ENCODE peak calls at places on chromosomes 12 and 14, in seven cellular contexts. One of them, this sample, is unnamed.

GRCh38 chr12:17550011-17550410 is 540.0 kb downstream of the RERGL start:
- DNase-seq in colonic mucosa: no peak
- DNase-seq in neuronal stem cell: no peak
- DNase-seq in Peyer's patch: no peak
- DNase-seq in fibroblast of pulmonary artery: no peak
- DNase-seq in left ventricle myocardium inferior: no peak
- DNase-seq in heart left ventricle: no peak
- DNase-seq in this sample: no peak

GRCh38 chr12:646303-647038 is 16.8 kb downstream of the NINJ2 start:
- DNase-seq in neuronal stem cell: no peak
- DNase-seq in colonic mucosa: peak
- DNase-seq in heart left ventricle: peak
- DNase-seq in left ventricle myocardium inferior: peak
- DNase-seq in Peyer's patch: no peak
- DNase-seq in fibroblast of pulmonary artery: peak
- DNase-seq in this sample: peak

GRCh38 chr12:132166093-132166492 is 21.8 kb downstream of the NOC4L start:
- DNase-seq in left ventricle myocardium inferior: no peak
- DNase-seq in neuronal stem cell: no peak
- DNase-seq in colonic mucosa: no peak
- DNase-seq in Peyer's patch: no peak
- DNase-seq in fibroblast of pulmonary artery: no peak
- DNase-seq in heart left ventricle: no peak
- DNase-seq in this sample: no peak

GRCh38 chr14:76289276-76289675 is 86.7 kb upstream of the ESRRB start:
- DNase-seq in neuronal stem cell: no peak
- DNase-seq in colonic mucosa: no peak
- DNase-seq in fibroblast of pulmonary artery: no peak
- DNase-seq in left ventricle myocardium inferior: no peak
- DNase-seq in heart left ventricle: no peak
- DNase-seq in Peyer's patch: no peak
- DNase-seq in this sample: no peak

GRCh38 chr14:103279129-103280025 is 54.7 kb upstream of the EIF5 start:
- DNase-seq in neuronal stem cell: no peak
- DNase-seq in heart left ventricle: no peak
- DNase-seq in Peyer's patch: no peak
- DNase-seq in fibroblast of pulmonary artery: no peak
- DNase-seq in left ventricle myocardium inferior: no peak
- DNase-seq in colonic mucosa: no peak
- DNase-seq in this sample: no peak

GRCh38 chr14:84655014-84655413 is 874.9 kb upstream of the FLRT2 start:
- DNase-seq in left ventricle myocardium inferior: no peak
- DNase-seq in neuronal stem cell: no peak
- DNase-seq in heart left ventricle: no peak
- DNase-seq in fibroblast of pulmonary artery: no peak
- DNase-seq in Peyer's patch: no peak
- DNase-seq in colonic mucosa: no peak
- DNase-seq in this sample: no peak

GRCh38 chr12:6883683-6884082 is 10.6 kb upstream of the SPSB2 start:
- DNase-seq in Peyer's patch: no peak
- DNase-seq in neuronal stem cell: no peak
- DNase-seq in fibroblast of pulmonary artery: no peak
- DNase-seq in left ventricle myocardium inferior: no peak
- DNase-seq in colonic mucosa: no peak
- DNase-seq in heart left ventricle: no peak
- DNase-seq in this sample: no peak

GRCh38 chr12:75889214-75889613 is 142.4 kb downstream of the PHLDA1 start:
- DNase-seq in colonic mucosa: no peak
- DNase-seq in left ventricle myocardium inferior: no peak
- DNase-seq in heart left ventricle: no peak
- DNase-seq in neuronal stem cell: no peak
- DNase-seq in fibroblast of pulmonary artery: no peak
- DNase-seq in Peyer's patch: no peak
- DNase-seq in this sample: no peak

GRCh38 chr12:69966409-69966808 is 141.4 kb downstream of the MYRFL start:
- DNase-seq in Peyer's patch: no peak
- DNase-seq in heart left ventricle: no peak
- DNase-seq in colonic mucosa: no peak
- DNase-seq in neuronal stem cell: no peak
- DNase-seq in fibroblast of pulmonary artery: peak
- DNase-seq in left ventricle myocardium inferior: peak
- DNase-seq in this sample: peak

GRCh38 chr12:42097971-42098370 is 46.7 kb downstream of the GXYLT1 start:
- DNase-seq in Peyer's patch: no peak
- DNase-seq in fibroblast of pulmonary artery: peak
- DNase-seq in colonic mucosa: no peak
- DNase-seq in heart left ventricle: no peak
- DNase-seq in left ventricle myocardium inferior: no peak
- DNase-seq in neuronal stem cell: no peak
- DNase-seq in this sample: peak

GRCh38 chr12:50074936-50075807 is 10.0 kb upstream of the SMARCD1 start:
- DNase-seq in left ventricle myocardium inferior: peak
- DNase-seq in heart left ventricle: peak
- DNase-seq in Peyer's patch: peak
- DNase-seq in fibroblast of pulmonary artery: peak
- DNase-seq in neuronal stem cell: peak
- DNase-seq in colonic mucosa: peak
- DNase-seq in this sample: peak

GRCh38 chr12:50078281-50078680 is 6.9 kb upstream of the SMARCD1 start:
- DNase-seq in neuronal stem cell: no peak
- DNase-seq in heart left ventricle: no peak
- DNase-seq in left ventricle myocardium inferior: no peak
- DNase-seq in Peyer's patch: no peak
- DNase-seq in fibroblast of pulmonary artery: no peak
- DNase-seq in colonic mucosa: no peak
- DNase-seq in this sample: no peak

GRCh38 chr12:50075808-50076170 is 9.4 kb upstream of the SMARCD1 start:
- DNase-seq in fibroblast of pulmonary artery: no peak
- DNase-seq in Peyer's patch: no peak
- DNase-seq in heart left ventricle: no peak
- DNase-seq in colonic mucosa: no peak
- DNase-seq in neuronal stem cell: no peak
- DNase-seq in left ventricle myocardium inferior: no peak
- DNase-seq in this sample: no peak

GRCh38 chr12:50079771-50080170 is 5.4 kb upstream of the SMARCD1 start:
- DNase-seq in left ventricle myocardium inferior: no peak
- DNase-seq in fibroblast of pulmonary artery: no peak
- DNase-seq in colonic mucosa: no peak
- DNase-seq in heart left ventricle: no peak
- DNase-seq in neuronal stem cell: no peak
- DNase-seq in Peyer's patch: no peak
- DNase-seq in this sample: no peak

DNA sequence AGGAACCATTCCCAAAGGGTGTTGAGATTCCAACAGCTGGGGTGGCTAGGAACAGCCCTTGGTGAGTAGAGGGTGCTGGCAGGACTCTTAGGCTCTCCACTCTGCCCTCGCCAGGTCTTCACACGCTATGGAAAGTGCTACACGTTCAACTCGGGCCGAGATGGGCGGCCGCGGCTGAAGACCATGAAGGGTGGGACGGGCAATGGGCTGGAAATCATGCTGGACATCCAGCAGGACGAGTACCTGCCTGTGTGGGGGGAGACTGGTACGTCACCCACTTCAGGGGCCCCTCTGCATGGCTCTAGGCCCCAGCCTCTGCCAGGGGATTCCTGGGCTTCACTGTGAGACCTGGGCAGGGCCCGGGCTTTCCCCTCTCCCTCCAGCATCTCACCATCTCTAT is 8.0 kb upstream of the SMARCD1 start:
- DNase-seq in colonic mucosa: no peak
- DNase-seq in fibroblast of pulmonary artery: no peak
- DNase-seq in heart left ventricle: no peak
- DNase-seq in left ventricle myocardium inferior: no peak
- DNase-seq in Peyer's patch: no peak
- DNase-seq in neuronal stem cell: no peak
- DNase-seq in this sample: no peak
- H3K4me3 ChIP-seq in colonic mucosa: no peak
- H3K4me3 ChIP-seq in fibroblast of pulmonary artery: no peak
- H3K4me3 ChIP-seq in heart left ventricle: no peak
- H3K4me3 ChIP-seq in left ventricle myocardium inferior: no peak
- H3K4me3 ChIP-seq in Peyer's patch: no peak
- H3K4me3 ChIP-seq in neuronal stem cell: no peak
- H3K4me3 ChIP-seq in this sample: no peak

GRCh38 chr14:105589161-105589925 is 63.0 kb downstream of the TMEM121 start:
- DNase-seq in left ventricle myocardium inferior: no peak
- DNase-seq in heart left ventricle: peak
- DNase-seq in fibroblast of pulmonary artery: no peak
- DNase-seq in colonic mucosa: no peak
- DNase-seq in Peyer's patch: no peak
- DNase-seq in neuronal stem cell: no peak
- DNase-seq in this sample: no peak
- H3K4me3 ChIP-seq in left ventricle myocardium inferior: no peak
- H3K4me3 ChIP-seq in heart left ventricle: no peak
- H3K4me3 ChIP-seq in fibroblast of pulmonary artery: no peak
- H3K4me3 ChIP-seq in colonic mucosa: no peak
- H3K4me3 ChIP-seq in Peyer's patch: peak
- H3K4me3 ChIP-seq in neuronal stem cell: peak
- H3K4me3 ChIP-seq in this sample: no peak

GRCh38 chr12:44717612-44718011 is 158.5 kb downstream of the NELL2 start:
- DNase-seq in Peyer's patch: no peak
- DNase-seq in neuronal stem cell: no peak
- DNase-seq in heart left ventricle: no peak
- DNase-seq in colonic mucosa: no peak
- DNase-seq in left ventricle myocardium inferior: no peak
- DNase-seq in fibroblast of pulmonary artery: no peak
- DNase-seq in this sample: no peak

GRCh38 chr12:44716681-44717080 is 159.4 kb downstream of the NELL2 start:
- DNase-seq in left ventricle myocardium inferior: no peak
- DNase-seq in fibroblast of pulmonary artery: no peak
- DNase-seq in neuronal stem cell: no peak
- DNase-seq in Peyer's patch: no peak
- DNase-seq in colonic mucosa: no peak
- DNase-seq in heart left ventricle: no peak
- DNase-seq in this sample: no peak

GRCh38 chr12:44720265-44720664 is 155.8 kb downstream of the NELL2 start:
- DNase-seq in left ventricle myocardium inferior: no peak
- DNase-seq in heart left ventricle: no peak
- DNase-seq in fibroblast of pulmonary artery: no peak
- DNase-seq in Peyer's patch: no peak
- DNase-seq in colonic mucosa: no peak
- DNase-seq in neuronal stem cell: no peak
- DNase-seq in this sample: no peak
- H3K4me3 ChIP-seq in left ventricle myocardium inferior: no peak
- H3K4me3 ChIP-seq in heart left ventricle: no peak
- H3K4me3 ChIP-seq in fibroblast of pulmonary artery: no peak
- H3K4me3 ChIP-seq in Peyer's patch: no peak
- H3K4me3 ChIP-seq in colonic mucosa: no peak
- H3K4me3 ChIP-seq in neuronal stem cell: no peak
- H3K4me3 ChIP-seq in this sample: no peak

GRCh38 chr14:101557811-101558738 is 3.2 kb upstream of the DIO3 start:
- DNase-seq in heart left ventricle: peak
- DNase-seq in Peyer's patch: no peak
- DNase-seq in colonic mucosa: no peak
- DNase-seq in neuronal stem cell: no peak
- DNase-seq in fibroblast of pulmonary artery: no peak
- DNase-seq in left ventricle myocardium inferior: no peak
- DNase-seq in this sample: peak

GRCh38 chr14:101557321-101557695 is 4.0 kb upstream of the DIO3 start:
- DNase-seq in Peyer's patch: no peak
- DNase-seq in fibroblast of pulmonary artery: no peak
- DNase-seq in left ventricle myocardium inferior: no peak
- DNase-seq in heart left ventricle: peak
- DNase-seq in colonic mucosa: no peak
- DNase-seq in neuronal stem cell: no peak
- DNase-seq in this sample: no peak

GRCh38 chr14:101559624-101560533 is 1.4 kb upstream of the DIO3 start:
- DNase-seq in colonic mucosa: no peak
- DNase-seq in neuronal stem cell: no peak
- DNase-seq in fibroblast of pulmonary artery: peak
- DNase-seq in heart left ventricle: peak
- DNase-seq in Peyer's patch: no peak
- DNase-seq in left ventricle myocardium inferior: peak
- DNase-seq in this sample: peak

GRCh38 chr14:101559250-101559623 is 2.1 kb upstream of the DIO3 start:
- DNase-seq in left ventricle myocardium inferior: no peak
- DNase-seq in Peyer's patch: no peak
- DNase-seq in fibroblast of pulmonary artery: no peak
- DNase-seq in heart left ventricle: no peak
- DNase-seq in colonic mucosa: no peak
- DNase-seq in neuronal stem cell: no peak
- DNase-seq in this sample: no peak

DNA sequence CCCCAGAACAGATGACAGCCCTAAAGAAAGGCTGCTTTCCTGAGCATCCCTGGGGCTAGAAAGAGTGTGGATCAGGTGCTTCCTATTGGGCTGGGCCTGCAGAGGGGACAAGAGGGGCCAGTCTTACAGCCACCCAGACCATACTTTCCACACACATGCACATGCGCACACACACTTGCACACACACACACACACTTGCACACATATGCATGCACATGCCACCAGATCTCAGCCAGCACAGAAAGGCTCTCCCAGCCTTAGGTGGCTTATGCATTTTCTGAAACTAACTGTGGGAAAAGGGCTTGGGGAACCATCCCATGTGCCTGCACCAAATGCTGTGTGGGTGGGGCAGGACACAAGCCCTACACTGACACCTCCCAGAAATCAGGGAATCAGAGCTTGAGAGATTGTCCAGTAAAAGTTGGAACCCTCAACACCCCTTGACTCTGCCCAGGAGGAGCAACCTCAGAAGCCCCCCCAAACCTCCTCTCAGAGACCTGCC is 2.5 kb upstream of the DIO3 start:
- DNase-seq in heart left ventricle: peak
- DNase-seq in neuronal stem cell: no peak
- DNase-seq in colonic mucosa: no peak
- DNase-seq in fibroblast of pulmonary artery: no peak
- DNase-seq in Peyer's patch: no peak
- DNase-seq in left ventricle myocardium inferior: no peak
- DNase-seq in this sample: no peak
- H3K4me3 ChIP-seq in heart left ventricle: no peak
- H3K4me3 ChIP-seq in neuronal stem cell: peak
- H3K4me3 ChIP-seq in colonic mucosa: peak
- H3K4me3 ChIP-seq in fibroblast of pulmonary artery: no peak
- H3K4me3 ChIP-seq in Peyer's patch: peak
- H3K4me3 ChIP-seq in left ventricle myocardium inferior: peak
- H3K4me3 ChIP-seq in this sample: no peak

DNA sequence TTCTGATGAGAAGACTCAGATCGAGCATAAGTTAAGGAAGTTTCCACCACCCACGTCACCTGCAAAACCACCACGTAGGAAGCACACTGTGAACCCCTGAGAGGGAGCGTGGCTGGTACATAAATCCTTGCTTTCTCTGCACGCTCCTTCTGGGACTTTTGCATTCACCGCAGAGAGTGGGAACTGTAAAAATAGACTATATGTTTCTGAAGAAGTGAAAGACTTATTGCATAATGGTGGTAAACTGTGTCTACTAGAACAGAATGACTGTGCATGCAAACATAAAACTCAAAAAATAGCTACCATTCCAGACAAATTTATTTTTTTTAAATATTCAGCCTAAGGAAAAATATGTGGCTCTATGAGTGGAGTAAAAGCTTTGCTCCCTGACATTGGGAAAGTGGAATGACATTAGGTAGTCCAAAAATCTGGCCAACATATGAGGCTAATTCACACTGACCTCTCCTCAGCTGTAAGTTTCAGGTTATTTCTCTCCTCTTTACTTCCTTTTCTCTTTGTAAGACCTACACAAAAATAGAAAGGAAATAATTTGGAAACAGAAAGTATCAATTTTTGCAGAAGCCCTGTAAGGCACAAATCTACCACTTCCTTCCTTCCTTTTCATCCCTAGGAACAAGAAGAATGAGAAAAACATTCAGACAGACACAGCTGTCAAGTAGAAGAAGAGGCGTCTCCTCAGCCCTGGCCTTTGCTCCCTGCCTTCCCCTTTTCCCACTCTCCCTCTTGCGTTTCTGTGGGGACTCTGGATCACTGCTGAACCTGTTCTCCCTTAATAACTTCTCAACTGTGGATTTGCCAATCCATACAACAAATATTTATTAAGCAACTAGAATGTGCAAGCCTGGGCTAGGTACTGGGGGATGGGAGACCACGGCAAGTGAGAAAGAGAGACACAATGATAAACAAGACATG is 264.3 kb upstream of the FOXN3 start:
- DNase-seq in heart left ventricle: no peak
- DNase-seq in neuronal stem cell: no peak
- DNase-seq in colonic mucosa: no peak
- DNase-seq in fibroblast of pulmonary artery: no peak
- DNase-seq in left ventricle myocardium inferior: no peak
- DNase-seq in Peyer's patch: peak
- DNase-seq in this sample: no peak
- H3K4me3 ChIP-seq in heart left ventricle: no peak
- H3K4me3 ChIP-seq in neuronal stem cell: no peak
- H3K4me3 ChIP-seq in colonic mucosa: no peak
- H3K4me3 ChIP-seq in fibroblast of pulmonary artery: no peak
- H3K4me3 ChIP-seq in left ventricle myocardium inferior: no peak
- H3K4me3 ChIP-seq in Peyer's patch: no peak
- H3K4me3 ChIP-seq in this sample: no peak